ENCODE peak calls at places on chromosomes 6 and 20, in ten cellular contexts. A, B, E, P, Y, W, F, G, R and L are unnamed samples.

GRCh38 chr20:40942775-40943174 is 85.8 kb upstream of the TOP1 start:
- DNase-seq in G (no peak), W (no peak), E (no peak), Y (no peak), R (no peak), B (no peak), F (peak; percentile 71), P (no peak), A (no peak), L (no peak)

GRCh38 chr20:44750081-44750805 is 4.6 kb downstream of the KCNK15 start:
- DNase-seq in B (no peak), R (no peak), E (peak; percentile 31), A (no peak), Y (peak; percentile 77), P (no peak), G (no peak), F (no peak), W (no peak), L (no peak)

GRCh38 chr20:199996-200395 is 10.5 kb upstream of the DEFB128 start:
- DNase-seq in R (no peak), Y (no peak), E (no peak), A (no peak), B (no peak), G (no peak), P (no peak), F (peak; percentile 95), W (no peak), L (no peak)

GRCh38 chr20:47805951-47806350 is 20.7 kb upstream of the SULF2 start:
- DNase-seq in R (no peak), P (no peak), B (no peak), Y (no peak), E (no peak), W (no peak), A (no peak), F (no peak), G (no peak), L (no peak)

GRCh38 chr6:36327226-36328009 is 9.3 kb downstream of the BNIP5 start:
- DNase-seq in E (no peak), W (no peak), P (no peak), Y (no peak), A (no peak), G (no peak), R (no peak), F (no peak), B (no peak), L (no peak)

GRCh38 chr6:41644297-41644879 is 6.1 kb downstream of the MDFI start:
- DNase-seq in Y (no peak), G (no peak), W (no peak), R (no peak), A (no peak), E (no peak), B (no peak), P (no peak), F (no peak), L (no peak)

GRCh38 chr6:148367418-148368024 is 24.9 kb downstream of the SASH1 start:
- DNase-seq in F (peak; percentile 89), G (no peak), Y (peak; percentile 21), W (no peak), R (no peak), A (peak; percentile 63), E (no peak), P (no peak), B (no peak), L (peak; percentile 28)

GRCh38 chr20:36604952-36605308 is 649 bp upstream of the RAB5IF start:
- DNase-seq in R (peak; percentile 41), B (peak; percentile 23), G (peak; percentile 77), F (no peak), W (no peak), E (peak; percentile 49), P (peak; percentile 62), Y (no peak), A (no peak), L (peak; percentile 39)

GRCh38 chr20:48690888-48691287 is 136.9 kb downstream of the PREX1 start:
- DNase-seq in R (no peak), W (no peak), B (no peak), E (no peak), P (peak; percentile 52), G (no peak), F (peak; percentile 14), Y (no peak), A (no peak), L (peak; percentile 58)

GRCh38 chr20:40945754-40946451 is 82.7 kb upstream of the TOP1 start:
- DNase-seq in E (no peak), F (peak; percentile 77), G (no peak), R (peak; percentile 48), Y (peak; percentile 82), A (no peak), W (peak; percentile 49), P (peak; percentile 53), B (no peak), L (peak; percentile 13)

GRCh38 chr6:87982134-87982533 is 65.5 kb upstream of the SPACA1 start:
- DNase-seq in G (no peak), Y (no peak), F (no peak), B (no peak), R (no peak), A (no peak), W (no peak), P (no peak), E (no peak), L (no peak)

GRCh38 chr6:6843057-6843627 is 254.6 kb downstream of the LY86 start:
- DNase-seq in P (no peak), F (peak; percentile 78), W (no peak), B (no peak), G (no peak), E (no peak), Y (no peak), A (no peak), R (no peak), L (no peak)

GRCh38 chr6:48986803-48987202 is 476.2 kb downstream of the MMUT start:
- DNase-seq in A (no peak), Y (no peak), P (no peak), G (no peak), R (no peak), W (no peak), B (no peak), F (no peak), E (no peak), L (no peak)

GRCh38 chr6:150586850-150587359 is 12.8 kb upstream of the PLEKHG1 start:
- DNase-seq in Y (no peak), A (no peak), F (no peak), B (no peak), P (no peak), R (no peak), E (no peak), G (no peak), W (no peak), L (no peak)

GRCh38 chr6:16776394-16777017 is 15.2 kb upstream of the ATXN1 start:
- DNase-seq in F (peak; percentile 85), Y (no peak), W (no peak), A (no peak), E (no peak), R (no peak), P (no peak), B (no peak), G (no peak), L (peak; percentile 8)

GRCh38 chr20:54479138-54479906 is 3.9 kb downstream of the DOK5 start:
- DNase-seq in R (no peak), W (no peak), B (no peak), P (no peak), E (no peak), F (peak; percentile 37), G (no peak), Y (no peak), A (no peak), L (no peak)

GRCh38 chr6:116773886-116774285 is 8.4 kb upstream of the FAM162B start:
- DNase-seq in B (no peak), F (no peak), Y (no peak), W (no peak), R (no peak), G (no peak), A (no peak), P (no peak), E (no peak), L (no peak)

GRCh38 chr6:81759782-81760181 is 7.3 kb upstream of the TENT5A start:
- DNase-seq in E (no peak), Y (no peak), A (no peak), F (peak; percentile 47), B (no peak), P (no peak), R (no peak), G (no peak), W (no peak), L (no peak)

GRCh38 chr20:47360207-47360488 is 3.6 kb upstream of the ZMYND8 start:
- DNase-seq in P (no peak), W (no peak), G (peak; percentile 81), E (no peak), B (no peak), Y (no peak), F (peak; percentile 73), A (no peak), R (peak; percentile 54), L (no peak)

GRCh38 chr20:50271674-50272412 is 81.2 kb downstream of the CEBPB start:
- DNase-seq in B (no peak), E (no peak), W (no peak), P (peak; percentile 89), R (no peak), F (no peak), G (no peak), A (no peak), Y (no peak), L (no peak)

GRCh38 chr6:118787746-118788419 is 106.1 kb upstream of the ASF1A start:
- DNase-seq in R (no peak), W (no peak), B (no peak), E (no peak), Y (no peak), G (no peak), A (no peak), P (no peak), F (no peak), L (no peak)

GRCh38 chr6:4055420-4056041 is 23.4 kb downstream of the FAM217A start:
- DNase-seq in W (no peak), R (peak; percentile 45), Y (peak; percentile 70), G (no peak), E (no peak), F (peak; percentile 89), A (peak; percentile 65), P (no peak), B (no peak), L (no peak)

GRCh38 chr20:25031241-25031640 is 26.7 kb downstream of the ACSS1 start:
- DNase-seq in F (no peak), A (no peak), G (no peak), P (no peak), Y (no peak), R (no peak), B (no peak), W (no peak), E (no peak), L (no peak)

GRCh38 chr20:50020283-50020682 is 37.5 kb downstream of the SNAI1 start:
- DNase-seq in G (no peak), B (no peak), P (no peak), R (no peak), Y (peak; percentile 50), E (no peak), F (peak; percentile 90), A (no peak), W (no peak), L (no peak)

GRCh38 chr6:167774881-167775280 is 51.8 kb upstream of the AFDN start:
- DNase-seq in B (no peak), P (no peak), W (no peak), G (no peak), E (no peak), F (no peak), R (no peak), A (no peak), Y (no peak), L (no peak)

GRCh38 chr6:125231574-125232343 is 70.0 kb downstream of the HDDC2 start:
- DNase-seq in W (no peak), F (peak; percentile 39), G (no peak), R (no peak), Y (no peak), E (no peak), P (no peak), A (no peak), B (no peak), L (no peak)

GRCh38 chr6:145272246-145272645 is 463.1 kb downstream of the EPM2A start:
- DNase-seq in Y (no peak), F (no peak), A (no peak), E (no peak), P (no peak), R (no peak), B (no peak), W (no peak), G (no peak), L (no peak)

GRCh38 chr6:3885262-3886036 is 36.3 kb downstream of the FAM50B start:
- DNase-seq in P (no peak), B (no peak), E (no peak), F (peak; percentile 66), R (no peak), W (no peak), A (peak; percentile 53), G (no peak), Y (no peak), L (peak; percentile 27)